ENCODE peak calls at places on chromosomes 16 and 17, in seven cellular contexts. Q is SK-N-SH, W is HCT116, O is K562, S is HepG2, E is H1, I is GM12878. K is an unnamed sample.

GRCh38 chr17:41494524-41494923 is 4.8 kb upstream of the KRT36 start:
- DNase-seq in Q (no peak), E (no peak), S (peak), I (no peak), W (no peak), O (no peak), K (no peak)

GRCh38 chr17:58084317-58084981 is 1.2 kb downstream of the DYNLL2 start:
- DNase-seq in Q (peak), O (peak), I (peak), W (peak), S (peak), E (peak), K (peak)

GRCh38 chr17:29982991-29983390 is 41.6 kb downstream of the EFCAB5 start:
- DNase-seq in S (no peak), Q (no peak), O (no peak), W (no peak), E (no peak), I (no peak), K (no peak)

GRCh38 chr16:81866820-81867440 is 87.8 kb downstream of the PLCG2 start:
- DNase-seq in Q (no peak), W (no peak), S (no peak), E (no peak), I (no peak), O (no peak), K (peak)

GRCh38 chr16:66344533-66345145 is 21.9 kb upstream of the CDH5 start:
- DNase-seq in S (peak), Q (no peak), I (no peak), O (peak), W (no peak), E (no peak), K (peak)

GRCh38 chr17:8887834-8888703 is 20.6 kb upstream of the PIK3R6 start:
- DNase-seq in O (peak), W (no peak), I (no peak), S (peak), E (peak), Q (peak), K (no peak)

GRCh38 chr16:66491716-66492064 is 58.2 kb downstream of the TK2 start:
- DNase-seq in O (no peak), W (no peak), I (no peak), E (no peak), Q (no peak), S (no peak), K (no peak)

GRCh38 chr17:66570353-66571195 is 264.3 kb upstream of the CACNG5 start:
- DNase-seq in W (no peak), O (no peak), E (no peak), Q (no peak), S (no peak), I (no peak), K (peak)

GRCh38 chr16:71412270-71413160 is 29.3 kb downstream of the TLE7 start:
- DNase-seq in E (peak), S (peak), I (no peak), O (peak), Q (peak), W (peak), K (peak)

GRCh38 chr16:85208181-85208580 is 95.9 kb upstream of the CIBAR2 start:
- DNase-seq in E (no peak), I (no peak), S (no peak), Q (no peak), W (no peak), O (no peak), K (no peak)

GRCh38 chr16:70689035-70689969 is 3.4 kb upstream of the MTSS2 start:
- DNase-seq in S (peak), O (no peak), I (no peak), E (no peak), Q (no peak), W (no peak), K (no peak)

GRCh38 chr16:63442246-63442645 is 1406.0 kb upstream of the CDH8 start:
- DNase-seq in Q (no peak), O (no peak), S (no peak), W (no peak), E (no peak), I (no peak), K (no peak)

GRCh38 chr16:63447121-63447520 is 1410.9 kb upstream of the CDH8 start:
- DNase-seq in Q (no peak), I (no peak), E (no peak), O (no peak), W (no peak), S (no peak), K (no peak)
- TF ChIP-seq JUND in Q (no peak), I (no peak), E (no peak), O (no peak), W (no peak), S (no peak), K (no peak)

GRCh38 chr17:59278401-59278800 is 53.1 kb upstream of the YPEL2 start:
- DNase-seq in E (no peak), Q (no peak), O (no peak), W (no peak), S (no peak), I (no peak), K (no peak)

GRCh38 chr17:59287887-59288286 is 43.6 kb upstream of the YPEL2 start:
- DNase-seq in W (no peak), O (no peak), Q (no peak), E (no peak), I (no peak), S (no peak), K (no peak)

GRCh38 chr17:59287452-59287851 is 44.0 kb upstream of the YPEL2 start:
- DNase-seq in E (no peak), W (peak), Q (no peak), O (no peak), S (no peak), I (no peak), K (no peak)

GRCh38 chr17:59284317-59284716 is 47.1 kb upstream of the YPEL2 start:
- DNase-seq in Q (no peak), W (no peak), I (no peak), E (no peak), O (no peak), S (no peak), K (no peak)
- TF ChIP-seq JUND in Q (no peak), W (no peak), I (no peak), E (no peak), O (no peak), S (no peak), K (no peak)

DNA sequence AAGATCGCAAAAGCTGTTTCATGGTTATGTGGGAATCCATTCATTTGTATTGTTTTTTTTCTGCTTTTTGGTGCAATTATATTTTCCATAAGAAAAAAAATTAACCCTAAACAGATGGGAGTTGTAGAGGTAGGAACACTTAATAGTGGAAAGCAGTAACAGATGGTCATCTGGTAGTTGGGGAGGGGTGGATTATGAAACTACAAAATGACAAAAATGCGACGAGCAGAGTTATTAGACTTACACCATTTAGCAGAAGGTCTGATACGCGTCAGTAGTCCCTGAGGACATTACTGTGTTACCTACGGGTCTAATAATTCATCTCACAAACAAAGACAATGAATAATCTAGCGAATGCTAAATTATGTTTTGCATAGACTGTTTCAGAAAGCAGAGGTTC is 182.0 kb upstream of the CPHXL start:
- DNase-seq in S (no peak), Q (no peak), W (no peak), I (no peak), E (no peak), O (no peak), K (no peak)
- TF ChIP-seq JUND in S (no peak), Q (no peak), W (no peak), I (no peak), E (no peak), O (no peak), K (no peak)

DNA sequence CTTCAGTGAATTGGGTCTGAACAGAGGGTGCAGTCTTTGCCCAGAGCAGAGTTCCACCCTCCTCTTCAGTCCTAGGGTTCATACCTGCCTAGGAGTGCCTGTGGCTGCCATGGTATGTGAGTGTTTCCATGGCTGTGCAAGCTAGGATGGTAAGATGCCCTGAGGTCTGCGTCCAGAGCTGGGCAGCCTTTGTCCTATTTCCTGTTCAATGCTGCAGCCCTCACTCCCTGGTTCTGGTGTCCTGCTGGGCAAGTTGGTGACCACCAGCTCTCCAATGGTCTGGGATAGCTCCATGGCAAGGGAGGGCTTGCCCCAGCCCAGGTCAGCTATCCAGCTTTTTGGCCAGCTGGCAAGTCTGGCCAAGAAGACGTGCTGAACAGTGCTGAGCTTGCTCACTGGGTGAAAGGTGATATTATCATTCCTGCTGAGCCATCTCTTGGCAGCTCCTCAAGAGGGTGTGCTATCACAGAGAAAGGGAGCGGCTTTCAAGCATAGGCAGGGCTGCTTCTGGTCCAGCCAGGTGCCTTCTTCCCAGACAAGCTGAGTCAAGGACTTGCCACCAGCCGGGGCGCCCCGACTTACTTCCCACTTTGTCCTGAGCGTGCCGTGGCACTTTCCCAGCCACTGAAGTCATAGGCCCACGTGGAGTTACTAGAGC is 13.0 kb upstream of the NFATC3 start:
- DNase-seq in Q (no peak), E (peak), O (peak), W (no peak), S (no peak), I (no peak), K (no peak)
- TF ChIP-seq JUND in Q (no peak), E (no peak), O (peak), W (no peak), S (no peak), I (no peak), K (no peak)

DNA sequence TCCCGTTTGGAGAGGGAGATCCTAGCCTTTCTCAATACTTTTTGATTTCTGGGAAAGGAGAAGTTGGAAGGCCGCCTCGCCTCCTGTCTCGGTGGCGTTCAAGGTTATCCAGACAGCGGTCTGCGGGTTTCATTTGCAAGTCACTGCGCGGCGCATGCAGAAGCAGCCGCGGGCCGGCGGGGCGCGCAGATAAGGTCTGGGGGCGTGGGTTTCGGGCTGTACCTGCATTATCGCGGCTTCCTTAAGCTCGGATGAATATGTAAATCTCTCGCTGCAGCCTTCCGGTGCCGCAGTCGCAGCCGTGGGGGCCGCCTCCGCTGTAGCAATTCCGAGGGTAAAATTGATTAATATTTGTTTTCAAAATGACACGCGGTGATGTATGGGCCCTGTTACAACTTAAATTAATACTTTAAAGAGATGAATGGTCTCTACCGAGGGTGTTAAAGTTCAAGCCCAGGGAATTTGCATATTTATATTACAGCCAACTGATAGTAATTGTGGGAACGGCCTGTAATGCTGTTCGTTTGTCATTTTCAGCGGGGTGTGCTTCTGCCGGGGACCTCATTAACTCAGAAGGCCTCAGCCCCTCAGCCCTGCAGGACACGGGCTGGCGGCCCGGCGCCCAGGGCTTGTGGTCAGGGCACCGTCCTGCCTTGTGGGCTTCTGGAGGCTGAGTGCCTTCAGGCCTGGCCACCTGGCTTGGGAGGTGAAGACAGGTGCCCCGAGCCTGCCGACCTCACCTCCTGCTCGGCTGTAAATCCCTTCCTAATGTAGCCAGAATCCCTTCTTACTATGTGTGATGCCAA is 99.4 kb downstream of the CYLD start:
- DNase-seq in E (peak), O (peak), S (no peak), I (no peak), W (no peak), Q (no peak), K (no peak)
- TF ChIP-seq JUND in E (no peak), O (peak), S (no peak), I (no peak), W (no peak), Q (no peak), K (no peak)

DNA sequence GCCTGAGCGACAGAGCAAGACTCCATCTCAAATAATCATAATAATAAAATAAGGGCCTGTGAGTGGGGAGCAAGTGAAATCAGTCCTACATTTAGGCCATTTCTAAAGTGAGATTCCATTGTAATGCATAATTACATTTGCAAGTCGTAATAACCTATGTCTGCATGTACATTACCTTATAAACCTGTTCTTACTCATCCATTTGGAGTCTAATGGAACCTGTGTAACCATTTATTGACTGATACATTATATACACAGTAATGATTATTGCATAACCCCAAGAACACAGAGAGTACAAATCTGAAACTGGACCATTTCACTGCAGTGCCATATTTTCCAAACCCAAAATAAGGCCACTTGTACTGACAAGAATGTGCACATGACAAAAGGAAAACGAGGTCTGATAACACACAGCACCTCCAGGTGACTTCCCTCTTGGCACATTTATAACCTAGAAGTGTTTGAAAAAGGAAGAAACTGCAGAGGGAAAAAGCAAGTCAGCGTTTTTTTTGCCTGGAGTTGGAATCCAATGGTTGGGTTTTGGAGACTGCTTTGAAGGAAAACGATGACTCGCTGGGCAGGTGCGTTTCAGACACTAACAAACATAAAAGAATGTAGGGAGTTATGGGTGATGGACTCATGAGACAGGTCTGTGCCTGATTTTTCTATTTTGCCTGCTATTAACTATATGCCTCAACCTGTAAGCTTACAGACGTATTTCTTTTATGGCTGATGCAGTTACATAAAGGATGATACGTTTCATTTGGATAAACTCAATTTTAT is 63.6 kb upstream of the KIFC3 start:
- DNase-seq in E (no peak), W (no peak), Q (no peak), S (no peak), O (no peak), I (no peak), K (no peak)
- TF ChIP-seq JUND in E (no peak), W (no peak), Q (no peak), S (no peak), O (no peak), I (no peak), K (no peak)

GRCh38 chr17:82595893-82596292 is 52.4 kb downstream of the WDR45B start:
- DNase-seq in I (no peak), Q (peak), O (no peak), S (no peak), E (no peak), W (no peak), K (no peak)
- TF ChIP-seq JUND in I (no peak), Q (no peak), O (no peak), S (no peak), E (no peak), W (no peak), K (no peak)

DNA sequence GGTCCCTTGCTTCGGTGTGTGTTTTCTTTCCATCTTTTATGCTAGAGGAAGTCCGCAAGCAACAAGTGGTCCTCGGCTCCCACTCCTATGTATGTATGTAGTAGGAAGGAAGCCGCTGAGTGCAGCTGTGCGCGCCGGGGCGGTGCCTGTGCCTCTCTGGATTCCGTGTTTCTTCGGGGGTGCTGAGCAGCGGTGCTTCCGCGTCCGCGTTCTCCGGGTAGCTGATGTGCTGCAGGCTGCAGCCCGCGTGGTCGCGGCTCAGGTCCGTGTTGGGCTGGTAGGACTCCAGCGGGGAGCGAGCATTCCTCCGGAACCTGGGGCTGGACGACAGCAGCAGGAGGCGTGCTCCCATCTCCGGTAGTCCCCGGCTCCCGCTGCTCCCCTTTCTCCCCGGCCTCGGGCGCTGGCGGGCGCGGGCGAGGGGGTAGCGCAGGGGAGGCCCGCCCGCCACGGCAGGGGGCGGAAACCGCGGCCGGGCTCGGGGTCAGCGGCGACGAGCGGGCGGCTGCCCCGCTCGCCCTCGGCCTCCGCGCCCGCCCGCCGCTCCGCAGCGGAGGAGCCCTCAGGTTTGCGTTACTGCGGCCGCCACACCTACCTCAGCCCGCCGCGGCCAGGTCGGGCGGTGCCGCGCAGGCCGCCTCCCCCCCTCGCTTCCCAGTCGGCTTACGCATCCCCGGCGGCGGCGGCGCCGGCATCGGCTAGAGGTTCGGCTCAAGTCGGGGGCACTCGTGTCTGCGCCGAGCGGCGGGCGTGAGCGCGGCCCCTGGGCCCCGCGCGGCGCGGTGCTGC is 503 bp downstream of the C17orf67 start:
- DNase-seq in E (peak), W (peak), I (peak), O (peak), S (no peak), Q (peak), K (peak)
- TF ChIP-seq JUND in E (no peak), W (no peak), I (no peak), O (no peak), S (no peak), Q (no peak), K (no peak)

GRCh38 chr16:65000654-65001053 is 121.2 kb downstream of the CDH11 start:
- DNase-seq in E (no peak), Q (no peak), S (no peak), W (no peak), I (no peak), O (no peak), K (no peak)

GRCh38 chr16:64997121-64997520 is 124.7 kb downstream of the CDH11 start:
- DNase-seq in E (no peak), O (no peak), Q (no peak), S (no peak), I (no peak), W (no peak), K (no peak)

GRCh38 chr16:64993464-64993863 is 128.4 kb downstream of the CDH11 start:
- DNase-seq in Q (no peak), E (no peak), W (no peak), S (no peak), O (no peak), I (no peak), K (no peak)

GRCh38 chr16:65002265-65002664 is 119.6 kb downstream of the CDH11 start:
- DNase-seq in Q (peak), W (no peak), O (no peak), I (no peak), E (no peak), S (no peak), K (no peak)

DNA sequence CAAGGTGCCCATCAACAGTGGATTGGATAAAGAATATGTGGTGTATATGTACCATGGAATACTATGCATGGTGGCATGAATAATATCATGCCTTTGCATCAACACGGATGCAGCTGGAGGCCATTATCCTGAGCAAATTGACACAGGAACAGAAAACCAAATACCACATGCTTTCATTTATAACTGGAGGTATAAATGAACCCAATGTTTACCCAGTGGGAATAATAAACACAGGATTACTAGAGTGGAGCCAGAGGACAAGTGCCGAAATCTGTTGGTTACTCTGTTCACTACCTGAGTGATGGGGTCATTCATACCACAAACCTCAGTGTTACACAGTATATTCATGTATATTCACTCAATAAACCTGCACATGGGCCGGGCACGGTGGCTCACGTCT is 125.2 kb downstream of the CDH11 start:
- DNase-seq in Q (no peak), S (no peak), W (no peak), O (no peak), E (no peak), I (no peak), K (peak)
- TF ChIP-seq JUND in Q (no peak), S (no peak), W (no peak), O (no peak), E (no peak), I (no peak), K (no peak)

K was measured in T47D.